ENCODE peak calls at places on chromosomes 1 and 21, in nine cellular contexts. C is HepG2, N is H1, G is tibial nerve, A is upper lobe of left lung, Q is K562, D is ovary, F is sigmoid colon, K is transverse colon. B is an unnamed sample. For H3K27me3, the result is how much of the 10 kb centered on the place peaks cover.

GRCh38 chr1:185645686-185646085 is 88.5 kb upstream of the HMCN1 start:
- DNase-seq in C (no peak), N (no peak), G (no peak), A (no peak), Q (no peak), D (no peak), F (no peak), K (no peak), B (no peak)

GRCh38 chr1:117466761-117467160 is 99.5 kb downstream of the MAN1A2 start:
- DNase-seq in C (no peak), N (no peak), G (no peak), A (no peak), Q (no peak), D (no peak), F (no peak), K (no peak), B (no peak)

GRCh38 chr1:31064685-31065309 is 720 bp downstream of the PUM1 start:
- DNase-seq in C (peak), N (no peak), G (no peak), A (peak), Q (peak), D (no peak), F (no peak), K (peak), B (no peak)

GRCh38 chr1:243842154-243842553 is 7.9 kb downstream of the AKT3 start:
- DNase-seq in C (no peak), N (no peak), G (no peak), A (no peak), Q (no peak), D (no peak), F (no peak), K (no peak), B (no peak)

GRCh38 chr1:108327534-108328462 is 83.9 kb upstream of the NBPF4 start:
- DNase-seq in C (peak), N (peak), G (no peak), A (no peak), Q (peak), D (no peak), F (no peak), K (no peak), B (no peak)

GRCh38 chr1:165854101-165854845 is 26.9 kb downstream of the UCK2 start:
- DNase-seq in C (no peak), N (no peak), G (no peak), A (peak), Q (no peak), D (no peak), F (no peak), K (no peak), B (no peak)

GRCh38 chr1:60149254-60149653 is 75.7 kb upstream of the C1orf87 start:
- DNase-seq in C (no peak), N (no peak), G (peak), A (no peak), Q (no peak), D (peak), F (peak), K (peak), B (peak)

GRCh38 chr1:44293761-44294315 is 61.2 kb downstream of the ERI3 start:
- DNase-seq in C (no peak), N (no peak), G (no peak), A (no peak), Q (no peak), D (no peak), F (peak), K (peak), B (peak)

GRCh38 chr1:174018565-174018964 is 3.6 kb downstream of the RC3H1 start:
- DNase-seq in C (no peak), N (no peak), G (no peak), A (no peak), Q (no peak), D (no peak), F (no peak), K (no peak), B (no peak)

GRCh38 chr1:180501865-180502360 is 464 bp downstream of the ACBD6 start:
- DNase-seq in C (no peak), N (peak), G (no peak), A (peak), Q (peak), D (no peak), F (no peak), K (no peak), B (no peak)

GRCh38 chr1:192538407-192539311 is 36.9 kb upstream of the RGS1 start:
- DNase-seq in C (no peak), N (no peak), G (no peak), A (no peak), Q (no peak), D (no peak), F (no peak), K (no peak), B (no peak)

GRCh38 chr1:236273358-236273757 is 8.4 kb downstream of the ERO1B start:
- DNase-seq in C (no peak), N (no peak), G (no peak), A (no peak), Q (no peak), D (no peak), F (no peak), K (no peak), B (no peak)

GRCh38 chr1:12556368-12556930 is 61.6 kb downstream of the DHRS3 start:
- DNase-seq in C (no peak), N (no peak), G (peak), A (peak), Q (peak), D (peak), F (peak), K (peak), B (no peak)

GRCh38 chr1:64687725-64688285 is 57.1 kb upstream of the RAVER2 start:
- DNase-seq in C (no peak), N (no peak), G (peak), A (peak), Q (no peak), D (peak), F (no peak), K (peak), B (peak)

GRCh38 chr1:184494929-184495328 is 108.1 kb downstream of the C1orf21 start:
- DNase-seq in C (no peak), N (no peak), G (no peak), A (no peak), Q (no peak), D (no peak), F (no peak), K (no peak), B (no peak)

GRCh38 chr1:28449904-28450303 is 55.9 kb upstream of the RCC1 start:
- DNase-seq in C (no peak), N (no peak), G (no peak), A (no peak), Q (peak), D (no peak), F (no peak), K (no peak), B (no peak)

GRCh38 chr1:10816743-10817369 is 20.4 kb upstream of the CASZ1 start:
- DNase-seq in C (no peak), N (no peak), G (no peak), A (no peak), Q (no peak), D (no peak), F (no peak), K (no peak), B (no peak)

GRCh38 chr1:111852216-111852615 is 96.5 kb downstream of the DDX20 start:
- DNase-seq in C (no peak), N (no peak), G (no peak), A (no peak), Q (no peak), D (no peak), F (no peak), K (no peak), B (no peak)

GRCh38 chr1:168926236-168926635 is 180.3 kb upstream of the ATP1B1 start:
- DNase-seq in C (no peak), N (no peak), G (no peak), A (no peak), Q (no peak), D (no peak), F (no peak), K (no peak), B (no peak)

GRCh38 chr1:240312872-240313271 is 221.2 kb downstream of the FMN2 start:
- DNase-seq in C (no peak), N (no peak), G (no peak), A (no peak), Q (no peak), D (no peak), F (no peak), K (no peak), B (no peak)

GRCh38 chr1:74964508-74964907 is 169.7 kb upstream of the LHX8 start:
- DNase-seq in C (no peak), N (no peak), G (peak), A (no peak), Q (no peak), D (no peak), F (no peak), K (no peak), B (peak)

GRCh38 chr1:202193614-202194327 is at the start of gene LGR6:
- DNase-seq in C (no peak), N (no peak), G (no peak), A (no peak), Q (no peak), D (no peak), F (no peak), K (no peak), B (no peak)

GRCh38 chr21:42746593-42747266 is 93.3 kb downstream of the PDE9A start:
- DNase-seq in C (no peak), N (no peak), G (no peak), A (peak), Q (no peak), D (no peak), F (peak), K (peak), B (peak)

GRCh38 chr1:52057245-52057644 is 1.1 kb downstream of the BTF3L4 start:
- DNase-seq in C (no peak), N (no peak), G (no peak), A (no peak), Q (no peak), D (no peak), F (no peak), K (no peak), B (no peak)

GRCh38 chr1:44377925-44378784 is 23.1 kb upstream of the ERI3 start:
- DNase-seq in C (peak), N (no peak), G (peak), A (peak), Q (peak), D (no peak), F (no peak), K (peak), B (peak)

GRCh38 chr1:245549981-245550701 is 395.4 kb downstream of the KIF26B start:
- DNase-seq in C (no peak), N (no peak), G (no peak), A (no peak), Q (no peak), D (no peak), F (no peak), K (no peak), B (no peak)

GRCh38 chr1:93591833-93592635 is 89.6 kb downstream of the BCAR3 start:
- DNase-seq in C (peak), N (no peak), G (no peak), A (peak), Q (peak), D (no peak), F (peak), K (peak), B (peak)

GRCh38 chr1:174028495-174028894 is 6.3 kb upstream of the RC3H1 start:
- DNase-seq in C (no peak), N (no peak), G (no peak), A (no peak), Q (no peak), D (no peak), F (no peak), K (no peak), B (no peak)

GRCh38 chr1:910311-910880 is 13.3 kb upstream of the SAMD11 start:
- DNase-seq in C (no peak), N (no peak), G (no peak), A (peak), Q (no peak), D (peak), F (peak), K (no peak), B (peak)

GRCh38 chr21:45768741-45769049 is 125.2 kb downstream of the PCBP3 start:
- DNase-seq in C (no peak), N (no peak), G (no peak), A (no peak), Q (no peak), D (no peak), F (no peak), K (no peak), B (no peak)

GRCh38 chr1:7113136-7113535 is 327.9 kb downstream of the CAMTA1 start:
- DNase-seq in C (no peak), N (no peak), G (no peak), A (no peak), Q (no peak), D (no peak), F (no peak), K (no peak), B (no peak)

GRCh38 chr1:7109901-7110300 is 324.6 kb downstream of the CAMTA1 start:
- DNase-seq in C (no peak), N (no peak), G (no peak), A (no peak), Q (no peak), D (no peak), F (no peak), K (no peak), B (no peak)

GRCh38 chr1:7108251-7108650 is 323.0 kb downstream of the CAMTA1 start:
- DNase-seq in C (no peak), N (no peak), G (no peak), A (no peak), Q (no peak), D (no peak), F (no peak), K (no peak), B (no peak)

GRCh38 chr1:7111855-7112254 is 326.6 kb downstream of the CAMTA1 start:
- DNase-seq in C (no peak), N (no peak), G (no peak), A (no peak), Q (peak), D (no peak), F (no peak), K (no peak), B (no peak)

GRCh38 chr1:7110306-7110705 is 325.1 kb downstream of the CAMTA1 start:
- DNase-seq in C (no peak), N (no peak), G (no peak), A (no peak), Q (no peak), D (no peak), F (no peak), K (no peak), B (no peak)
- TF ChIP-seq EP300 in C (no peak), N (no peak), G (no peak), A (no peak), Q (no peak), D (no peak), F (no peak), K (no peak), B (no peak)

DNA sequence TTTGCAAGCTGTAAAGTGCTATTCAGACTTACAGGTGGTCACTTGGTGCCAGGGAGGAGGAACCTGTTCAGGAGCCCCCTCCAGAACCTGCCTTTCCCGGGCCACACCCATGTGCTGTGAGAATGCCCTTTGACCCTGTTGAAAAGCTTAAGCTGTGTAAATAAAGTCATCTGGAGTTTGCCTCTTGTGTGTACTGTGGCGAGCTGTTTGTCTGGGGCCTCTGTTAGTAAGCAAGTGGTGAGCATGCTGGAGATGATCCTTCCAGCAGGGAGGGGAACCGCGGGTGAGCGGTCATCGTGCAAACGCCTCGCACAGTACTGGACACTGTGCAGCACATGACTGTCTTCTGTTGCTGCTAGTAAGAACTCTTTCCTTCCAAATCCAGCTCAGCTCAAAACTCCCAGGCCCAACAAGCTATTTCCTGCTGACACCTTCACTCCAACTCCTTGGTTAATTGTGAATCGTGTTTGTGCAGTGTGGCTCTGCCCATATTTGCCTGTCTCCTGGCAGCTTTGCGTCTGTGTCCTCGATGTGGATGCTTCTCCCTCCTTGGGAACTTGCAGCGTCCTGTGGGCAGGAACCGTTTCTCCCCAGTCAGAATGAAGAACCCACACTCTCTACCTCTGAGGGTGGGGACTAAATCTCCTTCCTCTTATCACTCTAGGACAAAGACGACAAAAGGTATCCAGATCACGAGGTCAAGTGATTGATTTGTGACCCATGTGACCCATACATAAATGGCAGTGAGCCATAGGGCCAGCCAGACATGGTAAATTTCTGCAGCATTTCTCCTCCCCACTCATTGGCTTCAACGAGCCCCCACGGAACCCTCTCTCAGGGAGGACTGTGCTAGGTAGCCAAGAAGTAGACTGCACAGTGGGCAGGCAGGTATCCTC is 13.9 kb upstream of the BTG2 start:
- DNase-seq in C (peak), N (no peak), G (no peak), A (peak), Q (no peak), D (peak), F (peak), K (peak), B (peak)
- TF ChIP-seq POLR2A in C (no peak), N (no peak), G (no peak), A (no peak), Q (no peak), D (no peak), F (no peak), K (peak), B (no peak)

GRCh38 chr1:229434641-229435051 is 752 bp upstream of the ACTA1 start:
- DNase-seq in C (no peak), N (no peak), G (no peak), A (no peak), Q (no peak), D (no peak), F (no peak), K (no peak), B (no peak)

GRCh38 chr1:229432116-229432461 is 1.8 kb downstream of the ACTA1 start:
- DNase-seq in C (no peak), N (no peak), G (no peak), A (no peak), Q (no peak), D (no peak), F (no peak), K (no peak), B (no peak)

GRCh38 chr1:229433364-229434004 is 410 bp downstream of the ACTA1 start:
- DNase-seq in C (no peak), N (no peak), G (no peak), A (no peak), Q (no peak), D (no peak), F (no peak), K (no peak), B (no peak)

GRCh38 chr1:229432905-229433304 is 989 bp downstream of the ACTA1 start:
- DNase-seq in C (no peak), N (no peak), G (no peak), A (no peak), Q (no peak), D (no peak), F (no peak), K (no peak), B (no peak)

DNA sequence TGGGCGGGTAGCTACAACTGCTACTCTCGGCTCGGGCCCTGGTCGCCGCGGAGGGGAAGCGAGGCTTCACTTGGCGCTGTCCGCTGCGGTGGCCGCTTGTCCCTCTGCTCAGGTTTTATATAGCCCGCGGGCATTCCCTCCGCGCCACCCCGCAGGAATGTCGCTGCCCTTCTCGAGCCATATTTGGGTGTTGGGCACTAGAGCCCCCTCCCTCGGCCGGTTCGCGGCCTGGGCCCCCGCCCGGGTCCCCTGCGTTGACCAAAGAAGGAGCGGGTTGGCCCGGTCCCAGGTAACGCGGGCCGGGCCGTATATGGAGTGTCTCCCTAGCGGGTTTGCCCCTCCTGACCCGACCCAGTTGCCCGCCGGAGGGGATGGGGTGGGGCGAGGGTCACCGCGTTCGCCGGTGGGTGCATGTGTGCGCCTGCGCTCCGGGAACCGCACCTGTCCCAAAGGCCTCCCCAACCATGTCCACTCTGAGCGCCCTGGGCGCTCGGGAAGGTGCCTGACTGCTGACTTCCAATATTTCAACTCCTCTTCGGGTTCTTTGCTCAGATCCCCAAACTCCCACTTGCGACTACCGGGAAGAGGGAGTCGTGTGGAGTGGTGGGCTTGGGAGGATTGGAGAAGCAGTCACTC is at the start of gene ACTA1:
- DNase-seq in C (no peak), N (peak), G (no peak), A (no peak), Q (no peak), D (no peak), F (no peak), K (no peak), B (no peak)
- H3K27me3 ChIP-seq in C (under half), N (under half), G (under half), A (under half), Q (under half), D (under half), F (half or more), K (half or more), B (under half)

DNA sequence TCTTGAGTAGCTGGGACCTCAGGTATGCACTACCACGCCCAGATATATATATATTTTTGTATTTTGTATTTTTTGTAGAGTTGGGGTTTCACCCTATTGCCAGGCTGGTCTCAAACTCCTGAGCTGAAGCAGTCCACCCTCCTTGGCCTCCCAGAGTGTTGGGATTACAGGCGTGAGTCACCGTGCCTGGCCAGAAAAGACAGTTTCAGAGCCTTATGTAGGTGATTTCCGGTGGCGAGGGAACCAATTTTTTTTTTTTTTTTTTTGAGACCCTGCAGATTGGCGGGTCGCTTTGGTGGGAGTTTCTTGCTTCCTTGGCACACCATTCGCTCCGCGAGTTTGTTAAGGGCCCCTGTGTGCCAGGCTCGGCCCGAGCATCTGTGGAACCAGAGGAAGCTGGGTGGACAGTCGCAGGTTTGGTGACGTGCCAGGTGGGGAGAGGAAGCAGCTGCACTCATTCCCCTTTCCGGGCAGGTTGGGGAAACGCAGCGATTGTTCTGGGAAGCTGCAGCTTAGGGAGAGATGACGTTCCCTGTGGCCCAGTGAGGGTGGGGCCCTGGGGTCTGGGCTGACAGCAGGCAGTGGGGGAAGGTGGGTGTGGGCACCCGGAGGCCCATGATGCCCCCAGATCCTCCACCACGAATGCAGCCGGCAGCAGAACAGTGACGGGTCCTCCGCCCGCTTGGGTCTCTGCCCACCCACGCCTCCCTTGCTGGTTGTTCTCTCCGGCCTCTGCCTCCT is 25.1 kb downstream of the SPSB1 start:
- DNase-seq in C (no peak), N (no peak), G (no peak), A (no peak), Q (no peak), D (peak), F (peak), K (peak), B (no peak)
- TF ChIP-seq EP300 in C (no peak), N (no peak), G (peak), A (peak), Q (no peak), D (peak), F (no peak), K (peak), B (peak)

B was measured in stomach.